ENCODE peak calls at places on chromosomes 4 and X, in four cellular contexts. H is HepG2, O is H1, C is K562. E is an unnamed sample.
A peak's percentile ranks its signal among the peaks of the same experiment; 100 is the strongest.

GRCh38 chrX:49910344-49910743 is 12.1 kb upstream of the CLCN5 start:
- DNase-seq in C (no peak), H (no peak), O (no peak), E (no peak)

GRCh38 chr4:118344801-118345200 is 8.0 kb downstream of the PRSS12 start:
- DNase-seq in O (no peak), H (no peak), C (no peak), E (no peak)

GRCh38 chrX:85419293-85419692 is 39.8 kb upstream of the POF1B start:
- DNase-seq in C (no peak), O (no peak), H (no peak), E (no peak)

GRCh38 chr4:98352940-98353339 is 91.8 kb downstream of the RAP1GDS1 start:
- DNase-seq in O (no peak), C (no peak), H (no peak), E (no peak)

GRCh38 chr4:2255501-2256155 is 6.3 kb downstream of the MXD4 start:
- DNase-seq in C (no peak), O (no peak), H (no peak), E (no peak)

GRCh38 chrX:12080265-12080664 is 58.0 kb upstream of the FRMPD4 start:
- DNase-seq in O (no peak), H (peak; percentile 2), C (peak; percentile 8), E (peak; percentile 6)

GRCh38 chr4:111854494-111855087 is 290.7 kb upstream of the FAM241A start:
- DNase-seq in O (no peak), H (peak; percentile 10), C (peak; percentile 8), E (peak; percentile 1)

GRCh38 chr4:3262208-3263052 is 13.5 kb downstream of the MSANTD1 start:
- DNase-seq in C (no peak), H (no peak), O (peak; percentile 38), E (no peak)

GRCh38 chrX:17859609-17860178 is 1.4 kb downstream of the RAI2 start:
- DNase-seq in C (no peak), O (no peak), H (no peak), E (no peak)

GRCh38 chr4:109701566-109702399 is 1.5 kb downstream of the CASP6 start:
- DNase-seq in H (peak; percentile 25), O (peak; percentile 52), C (peak; percentile 35), E (no peak)

GRCh38 chr4:65999518-65999871 is 329.2 kb upstream of the EPHA5 start:
- DNase-seq in C (no peak), H (no peak), O (no peak), E (peak; percentile 2)

GRCh38 chr4:169379688-169380087 is 108.9 kb upstream of the SH3RF1 start:
- DNase-seq in H (no peak), O (no peak), C (no peak), E (no peak)

GRCh38 chr4:42361475-42361874 is 35.8 kb upstream of the SHISA3 start:
- DNase-seq in H (no peak), O (no peak), C (no peak), E (no peak)

GRCh38 chrX:104288269-104288668 is 33.5 kb upstream of the ESX1 start:
- DNase-seq in H (no peak), C (no peak), O (no peak), E (no peak)

GRCh38 chr4:158159718-158160094 is 13.1 kb downstream of the GASK1B start:
- DNase-seq in H (no peak), C (no peak), O (no peak), E (no peak)

GRCh38 chrX:129736491-129736890 is 2.3 kb upstream of the XPNPEP2 start:
- DNase-seq in C (no peak), O (no peak), H (peak; percentile 39), E (no peak)

GRCh38 chr4:96649536-96649935 is 809.6 kb downstream of the PDHA2 start:
- DNase-seq in H (no peak), O (no peak), C (no peak), E (no peak)

GRCh38 chr4:82797591-82798081 is 960 bp downstream of the SCD5 start:
- DNase-seq in O (peak; percentile 70), H (no peak), C (no peak), E (peak; percentile 26)

GRCh38 chrX:138018145-138018799 is 452.3 kb downstream of the ZIC3 start:
- DNase-seq in O (no peak), H (no peak), C (no peak), E (no peak)

GRCh38 chr4:88823058-88823919 is 125.7 kb upstream of the NAP1L5 start:
- DNase-seq in C (peak; percentile 85), O (peak; percentile 67), H (peak; percentile 61), E (peak; percentile 88)
- TF ChIP-seq EP300 in C (peak; percentile 37), O (no peak), H (no peak), E (no peak)

GRCh38 chrX:126770179-126770578 is 49.4 kb upstream of the PRR32 start:
- DNase-seq in H (no peak), O (no peak), C (peak; percentile 5), E (peak; percentile 1)
- TF ChIP-seq CTCF in H (peak; percentile 44), O (peak; percentile 52), C (no peak), E (no peak)

DNA sequence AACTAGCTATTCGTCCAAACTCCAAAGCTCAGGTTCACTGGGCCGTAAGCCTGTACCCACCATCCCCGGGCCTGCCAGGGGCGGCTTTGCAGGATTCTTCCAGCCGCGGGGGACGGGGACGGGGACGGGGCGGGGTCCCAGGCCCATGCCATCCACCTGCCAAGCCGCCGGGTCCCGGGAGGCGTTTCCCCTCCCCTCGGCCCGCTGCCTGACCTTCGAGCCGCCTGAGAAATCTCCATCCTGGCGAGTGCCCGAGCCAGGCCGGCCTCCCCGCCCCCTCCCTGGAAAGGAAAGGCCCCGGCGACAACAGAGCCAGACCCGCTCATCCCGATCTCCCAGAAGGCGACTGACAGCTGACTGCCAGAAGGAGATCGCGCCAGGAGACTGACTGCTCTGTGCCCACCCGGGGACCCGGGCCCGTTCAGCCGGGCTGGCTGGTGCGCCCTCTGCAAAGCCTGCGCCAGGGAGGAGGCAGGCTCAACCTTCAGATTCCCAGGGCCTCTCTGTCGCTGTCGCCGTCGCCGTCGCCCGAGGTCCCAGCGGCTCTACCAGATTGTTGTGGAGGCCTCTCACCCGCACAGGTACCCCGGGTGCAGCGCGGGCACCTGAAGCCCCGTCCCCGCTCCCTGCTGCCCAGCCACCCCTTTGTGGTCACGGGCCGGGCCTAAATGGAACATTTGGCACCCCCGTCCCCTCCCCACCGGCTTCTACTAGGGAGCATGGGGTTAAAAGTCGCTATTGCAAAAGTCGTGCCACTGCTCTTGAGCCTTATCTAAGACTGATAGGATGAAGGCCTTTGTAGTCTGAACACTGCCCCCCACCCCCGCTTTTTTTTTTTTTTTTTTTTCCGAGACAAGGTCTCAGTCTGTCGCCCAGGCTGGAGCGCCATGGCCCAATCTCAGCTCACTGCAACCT is at the start of gene RGN:
- DNase-seq in C (no peak), H (peak; percentile 81), O (peak; percentile 52), E (no peak)
- TF ChIP-seq PHF8 in C (no peak), H (peak; percentile 59), O (no peak), E (no peak)

DNA sequence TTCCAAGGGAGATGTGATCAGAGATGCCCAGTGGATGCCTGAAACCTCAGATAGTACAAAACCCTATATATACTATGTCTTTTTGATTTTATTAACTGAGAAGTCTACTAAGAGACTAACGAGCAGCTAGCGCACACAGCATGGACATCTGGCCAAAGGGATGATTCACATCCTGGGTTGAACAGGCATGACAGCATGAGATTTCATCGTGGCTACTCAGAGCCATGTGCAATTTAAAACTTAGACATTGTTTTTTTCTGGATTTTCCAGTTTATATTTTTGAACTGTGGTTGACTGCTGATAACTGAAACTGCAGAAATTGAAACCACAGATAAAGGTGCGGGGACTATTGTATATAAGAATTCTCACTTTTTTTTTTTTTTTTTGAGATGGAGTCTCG is 2252.9 kb upstream of the AGA start:
- DNase-seq in O (no peak), C (no peak), H (no peak), E (no peak)
- TF ChIP-seq EP300 in O (no peak), C (no peak), H (no peak), E (no peak)

E was measured in A549.